ENCODE peak calls at places on chromosome 5, in six cellular contexts. S is H9, Z is neuronal stem cell, X is mesendoderm, I is IMR-90, B is mesenchymal stem cell. F is an unnamed sample.
A peak's percentile ranks its signal among the peaks of the same experiment; 100 is the strongest.

GRCh38 chr5:77561965-77562364 is 69.8 kb upstream of the WDR41 start:
- DNase-seq in Z (no peak), X (no peak), S (no peak), B (no peak), I (no peak), F (no peak)

GRCh38 chr5:172868924-172869565 is 35.0 kb downstream of the ERGIC1 start:
- DNase-seq in S (no peak), X (no peak), B (peak; percentile 95), I (peak; percentile 96), Z (no peak), F (no peak)

GRCh38 chr5:172841258-172841657 is 7.2 kb downstream of the ERGIC1 start:
- DNase-seq in I (no peak), Z (no peak), B (no peak), X (no peak), S (no peak), F (no peak)

GRCh38 chr5:53478411-53479044 is 1.9 kb upstream of the FST start:
- DNase-seq in B (peak; percentile 76), X (peak; percentile 88), S (peak; percentile 76), Z (peak; percentile 78), I (peak; percentile 63), F (no peak)

GRCh38 chr5:68950111-68950510 is 143.7 kb upstream of the SLC30A5 start:
- DNase-seq in B (no peak), S (no peak), X (peak; percentile 81), Z (no peak), I (no peak), F (no peak)

GRCh38 chr5:3606121-3606831 is 10.6 kb downstream of the IRX1 start:
- DNase-seq in I (no peak), X (peak; percentile 63), B (no peak), S (peak; percentile 57), Z (no peak), F (peak; percentile 70)

GRCh38 chr5:103480246-103480645 is 82.3 kb downstream of the NUDT12 start:
- DNase-seq in X (no peak), I (no peak), Z (no peak), S (no peak), B (no peak), F (no peak)

GRCh38 chr5:138955013-138955660 is 80.0 kb upstream of the LRRTM2 start:
- DNase-seq in I (peak; percentile 22), Z (no peak), S (no peak), B (peak; percentile 52), X (no peak), F (no peak)

GRCh38 chr5:14580037-14581034 is 1.3 kb upstream of the OTULINL start:
- DNase-seq in B (peak; percentile 74), S (no peak), X (no peak), Z (no peak), I (no peak), F (no peak)

GRCh38 chr5:98585661-98586310 is 187.7 kb upstream of the RGMB start:
- DNase-seq in Z (no peak), X (no peak), B (no peak), S (no peak), I (peak; percentile 59), F (no peak)

GRCh38 chr5:80686757-80687156 is 32.0 kb upstream of the DHFR start:
- DNase-seq in X (peak; percentile 14), B (peak; percentile 45), I (peak; percentile 36), Z (no peak), S (no peak), F (no peak)

GRCh38 chr5:80865547-80865946 is 94.6 kb upstream of the RASGRF2 start:
- DNase-seq in Z (no peak), B (no peak), X (no peak), I (peak; percentile 13), S (no peak), F (no peak)

GRCh38 chr5:71653119-71653518 is 66.0 kb upstream of the CARTPT start:
- DNase-seq in S (no peak), Z (no peak), B (peak; percentile 41), X (no peak), I (no peak), F (no peak)

GRCh38 chr5:158837908-158838307 is 261.8 kb downstream of the EBF1 start:
- DNase-seq in B (no peak), I (no peak), Z (no peak), S (no peak), X (no peak), F (no peak)

GRCh38 chr5:1245901-1246576 is 20.9 kb downstream of the SLC6A18 start:
- DNase-seq in X (no peak), B (no peak), I (no peak), Z (no peak), S (peak; percentile 40), F (peak; percentile 46)

GRCh38 chr5:71882826-71883744 is 164.0 kb downstream of the CARTPT start:
- DNase-seq in X (no peak), I (peak; percentile 28), Z (no peak), S (no peak), B (peak; percentile 34), F (no peak)

GRCh38 chr5:115351356-115352195 is 55.1 kb upstream of the CCDC112 start:
- DNase-seq in X (no peak), I (peak; percentile 73), B (peak; percentile 64), S (no peak), Z (no peak), F (no peak)

GRCh38 chr5:31333475-31333874 is 140.0 kb downstream of the CDH6 start:
- DNase-seq in I (no peak), B (no peak), X (no peak), Z (no peak), S (no peak), F (no peak)

GRCh38 chr5:99331061-99331460 is 402.3 kb upstream of the CHD1 start:
- DNase-seq in I (no peak), X (no peak), B (no peak), S (no peak), Z (no peak), F (no peak)

DNA sequence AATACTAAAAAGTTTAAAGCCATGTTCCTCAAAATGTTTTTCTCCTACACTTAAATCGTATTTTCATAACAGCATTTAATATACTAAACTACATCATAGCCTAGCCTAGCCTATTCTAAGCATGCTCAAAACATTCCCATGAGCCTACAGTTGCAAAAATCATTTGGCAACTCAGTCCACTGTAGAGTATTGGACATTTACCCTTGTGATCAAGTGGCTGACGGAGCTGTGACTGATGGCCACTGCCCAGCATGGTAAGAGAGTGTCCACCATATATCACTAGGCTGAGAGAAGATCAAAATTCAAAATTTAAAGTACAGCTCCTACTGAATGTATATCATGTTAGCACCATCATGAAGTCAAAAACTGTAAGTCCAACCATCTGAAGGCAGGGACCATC is 30.9 kb downstream of the SEMA5A start:
- DNase-seq in Z (no peak), S (no peak), B (no peak), I (no peak), X (no peak), F (no peak)
- H3K4ac ChIP-seq in Z (no peak overlapping the region), S (no peak overlapping the region), B (no peak overlapping the region), I (no peak overlapping the region), X (no peak overlapping the region), F (no peak overlapping the region)

DNA sequence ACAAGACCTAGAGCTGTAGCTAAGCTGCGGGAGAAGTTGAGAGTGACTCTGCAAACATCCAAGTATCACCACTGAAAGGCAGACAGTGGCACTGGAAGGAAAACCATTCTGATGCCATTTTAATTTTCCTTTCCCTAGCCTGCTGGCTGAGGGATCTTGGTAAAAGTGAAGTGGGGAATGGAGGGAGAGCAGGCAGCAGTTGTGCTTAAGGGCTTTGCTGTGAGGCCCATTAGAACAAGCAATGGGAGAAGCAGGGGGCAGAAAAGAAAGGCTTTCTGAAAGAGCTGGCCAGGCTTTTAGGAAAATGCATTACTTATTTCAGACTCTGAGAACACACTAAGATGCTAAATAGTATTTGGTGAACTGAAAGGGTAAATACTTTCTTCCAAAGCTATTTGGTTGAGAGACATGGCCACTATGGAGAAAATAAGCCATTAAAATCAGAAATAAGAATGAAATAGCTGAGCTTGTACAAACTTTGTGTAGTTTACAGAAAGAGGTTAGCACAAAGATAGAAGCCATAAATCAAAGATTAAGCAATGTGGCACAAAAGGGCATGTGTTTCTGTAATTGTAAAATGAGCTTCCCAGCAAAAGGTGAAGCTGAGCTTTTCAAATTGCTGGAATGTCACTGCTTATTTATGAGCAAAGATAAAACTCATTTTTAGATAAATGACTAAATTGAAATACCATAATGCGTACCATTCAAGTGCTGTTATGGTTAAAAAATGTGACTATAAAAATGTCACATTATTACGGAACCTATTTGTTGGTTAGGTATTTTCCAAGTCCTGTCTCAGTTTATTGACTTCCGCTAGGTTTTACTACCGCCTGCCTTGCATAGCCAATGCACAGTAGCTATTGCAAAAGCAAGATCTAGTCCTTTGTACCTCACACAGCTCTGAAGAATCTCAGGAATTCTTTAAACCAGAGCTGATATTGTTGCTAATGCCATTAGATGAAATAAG is 20.8 kb downstream of the SNCAIP start:
- DNase-seq in X (peak; percentile 37), I (no peak), Z (no peak), B (peak; percentile 48), S (no peak), F (no peak)
- H3K4ac ChIP-seq in X (no peak overlapping the region), I (no peak overlapping the region), Z (no peak overlapping the region), B (no peak overlapping the region), S (no peak overlapping the region), F (no peak overlapping the region)

DNA sequence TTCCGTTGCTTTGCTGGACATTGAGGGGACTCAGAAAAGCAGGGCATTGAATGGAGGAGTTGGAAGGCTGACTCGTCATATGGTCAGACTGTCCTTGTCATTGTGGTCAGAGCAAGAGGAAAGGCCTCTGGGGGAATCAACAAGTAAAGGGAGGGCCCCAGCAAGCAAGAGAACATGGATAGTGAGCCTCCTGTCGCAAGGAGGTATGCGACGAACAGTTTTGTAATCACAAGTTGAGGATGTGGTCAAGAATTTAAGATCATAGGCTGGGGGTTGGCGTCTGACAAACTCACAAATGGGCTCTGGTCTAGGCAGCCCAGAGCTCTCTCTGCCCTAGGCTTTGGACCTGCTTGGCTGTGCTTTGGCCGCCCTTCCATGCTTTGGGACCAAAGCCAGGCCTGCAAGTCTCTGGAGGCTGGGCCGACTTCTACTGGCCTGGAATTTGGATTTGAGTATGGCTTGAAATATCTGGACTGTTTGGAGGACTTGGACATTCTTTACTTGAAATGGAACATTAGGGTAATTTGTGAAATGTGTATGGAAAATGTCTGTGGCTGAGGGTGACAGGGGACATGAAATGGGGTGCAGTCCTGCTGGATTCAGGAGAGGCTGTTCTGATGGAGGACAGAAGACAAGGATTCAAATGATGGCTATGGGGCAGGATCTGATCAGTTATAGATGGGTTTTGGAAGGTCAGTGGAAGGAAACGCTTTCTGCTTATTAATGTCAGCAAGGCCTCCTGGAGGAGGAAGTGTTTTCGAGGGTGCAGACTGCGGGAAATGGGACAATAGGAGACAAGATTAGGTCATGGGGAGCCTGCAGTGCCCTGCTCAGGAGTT is 19.2 kb upstream of the NDST1 start:
- DNase-seq in S (no peak), I (peak; percentile 59), B (peak; percentile 87), Z (no peak), X (no peak), F (no peak)
- H3K4ac ChIP-seq in S (no peak overlapping the region), I (peak overlapping the region; percentile 87), B (peak overlapping the region; percentile 57), Z (no peak overlapping the region), X (no peak overlapping the region), F (no peak overlapping the region)

DNA sequence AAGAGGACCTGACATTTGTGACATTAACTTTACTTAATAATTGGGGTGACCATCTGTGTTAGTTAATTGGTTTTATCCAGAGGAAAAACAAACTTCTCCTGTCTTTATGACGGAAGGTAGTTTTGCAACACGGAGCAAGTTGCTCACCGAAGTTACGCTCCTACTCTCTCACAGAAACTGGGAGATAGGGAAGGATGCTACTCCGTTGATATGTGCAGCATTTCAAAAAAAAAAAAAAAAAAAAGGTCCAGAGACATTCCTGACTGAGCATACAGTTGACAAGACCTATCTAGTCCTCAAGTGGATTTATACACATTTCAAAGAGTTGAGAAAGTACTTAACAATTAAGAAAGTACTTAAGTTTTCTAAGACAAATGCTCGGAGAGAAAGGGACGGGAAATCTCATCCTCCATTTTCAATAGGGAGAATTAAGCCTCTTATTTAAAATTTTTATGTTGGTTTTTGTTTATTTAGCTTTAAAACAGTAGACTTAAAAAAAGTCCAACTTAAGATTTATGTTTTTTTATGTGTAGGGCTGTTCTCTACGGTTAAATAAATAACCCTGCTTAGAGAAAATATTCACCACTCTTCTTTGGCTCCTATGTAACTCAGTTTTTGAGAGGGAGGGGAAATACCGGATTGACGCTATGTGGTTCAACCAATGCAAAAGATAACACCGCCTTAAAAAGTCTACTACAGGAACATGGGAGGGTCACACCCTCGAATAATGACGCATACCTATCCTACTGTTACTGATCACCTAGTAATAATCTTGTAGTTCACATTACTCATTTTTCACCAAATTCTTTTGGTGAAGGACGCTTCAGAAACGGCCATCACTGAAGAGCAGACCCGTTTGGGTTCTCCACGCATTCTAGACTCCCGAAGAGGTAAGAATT is at the start of gene FER:
- DNase-seq in I (peak; percentile 79), Z (no peak), S (no peak), B (peak; percentile 73), X (peak; percentile 54), F (no peak)
- H3K4ac ChIP-seq in I (peak within 1 kb of the TSS; percentile 95), Z (no peak within 1 kb of the TSS), S (no peak within 1 kb of the TSS), B (peak within 1 kb of the TSS; percentile 55), X (peak within 1 kb of the TSS; percentile 82), F (no peak within 1 kb of the TSS)

F was measured in H1.